ENCODE peak calls at places on chromosomes 6 and 20, in nine cellular contexts. F, P, Q, K, N, J, M, H and Z are unnamed samples.
A peak's percentile ranks its signal among the peaks of the same experiment; 100 is the strongest.

GRCh38 chr20:50224553-50225255 is 34.1 kb downstream of the CEBPB start:
- DNase-seq in J (peak; percentile 42), H (no peak), Q (no peak), N (peak; percentile 68), M (no peak), K (no peak), F (peak; percentile 35), P (no peak), Z (peak; percentile 86)

GRCh38 chr6:30818426-30818841 is 65.9 kb upstream of the DDR1 start:
- DNase-seq in M (no peak), N (no peak), Q (no peak), H (no peak), K (no peak), F (no peak), P (peak; percentile 69), J (no peak), Z (no peak)

GRCh38 chr20:35305682-35306556 is 13.7 kb upstream of the FAM83C start:
- DNase-seq in K (no peak), F (peak; percentile 69), N (no peak), Q (no peak), J (peak; percentile 60), H (no peak), M (peak; percentile 92), P (peak; percentile 95), Z (no peak)

GRCh38 chr6:140062042-140063041 is 687.9 kb upstream of the CITED2 start:
- DNase-seq in F (no peak), N (peak; percentile 62), H (no peak), J (peak; percentile 26), M (no peak), P (peak; percentile 28), K (no peak), Q (peak; percentile 10), Z (peak; percentile 57)

GRCh38 chr6:78363688-78364087 is 503.7 kb upstream of the IRAK1BP1 start:
- DNase-seq in F (no peak), H (no peak), Q (peak; percentile 28), J (no peak), K (no peak), P (no peak), M (no peak), N (no peak), Z (no peak)

GRCh38 chr6:83536034-83536646 is 23.8 kb downstream of the PRSS35 start:
- DNase-seq in H (no peak), P (peak; percentile 52), N (peak; percentile 43), F (peak; percentile 46), J (peak; percentile 58), Q (no peak), K (peak; percentile 84), M (peak; percentile 29), Z (peak; percentile 57)

GRCh38 chr6:1608976-1609661 is 596 bp upstream of the FOXC1 start:
- DNase-seq in Q (peak; percentile 85), P (no peak), M (no peak), J (no peak), H (peak; percentile 83), F (no peak), K (no peak), N (peak; percentile 17), Z (peak; percentile 58)

GRCh38 chr6:36432151-36432633 is 10.5 kb downstream of the PXT1 start:
- DNase-seq in F (no peak), N (no peak), K (no peak), H (no peak), Q (no peak), P (no peak), M (no peak), J (no peak), Z (no peak)

GRCh38 chr6:45420083-45420908 is 42.6 kb upstream of the SUPT3H start:
- DNase-seq in J (no peak), H (peak; percentile 53), F (no peak), Q (peak; percentile 19), P (no peak), N (no peak), M (no peak), K (no peak), Z (peak; percentile 26)

GRCh38 chr6:44342052-44342451 is 398 bp upstream of the SPATS1 start:
- DNase-seq in N (no peak), J (no peak), P (no peak), F (peak; percentile 44), Q (peak; percentile 71), M (no peak), K (no peak), H (no peak), Z (peak; percentile 39)

GRCh38 chr6:158629376-158630221 is 14.9 kb downstream of the DYNLT1 start:
- DNase-seq in P (no peak), Q (no peak), M (peak; percentile 71), N (no peak), J (peak; percentile 39), K (peak; percentile 60), F (no peak), H (no peak), Z (no peak)

GRCh38 chr20:57717797-57718196 is 8.0 kb upstream of the PMEPA1 start:
- DNase-seq in N (no peak), M (no peak), F (no peak), P (peak; percentile 86), H (no peak), K (no peak), Q (no peak), J (no peak), Z (no peak)

GRCh38 chr6:113047932-113048331 is 700.8 kb downstream of the RFPL4B start:
- DNase-seq in K (no peak), H (no peak), Q (no peak), M (no peak), F (no peak), J (no peak), P (no peak), N (no peak), Z (no peak)
- H3K4me3 ChIP-seq in K (no peak overlapping the region), H (no peak overlapping the region), Q (no peak overlapping the region), M (no peak overlapping the region), F (no peak overlapping the region), J (no peak overlapping the region), P (no peak overlapping the region), N (no peak overlapping the region), Z (no peak overlapping the region)

GRCh38 chr20:4509825-4510522 is 211.7 kb upstream of the PRND start:
- DNase-seq in H (no peak), F (no peak), Q (no peak), N (no peak), P (peak; percentile 12), J (no peak), K (no peak), M (no peak), Z (no peak)

GRCh38 chr20:4504814-4505213 is 216.9 kb upstream of the PRND start:
- DNase-seq in P (no peak), F (no peak), K (no peak), J (no peak), M (no peak), Q (no peak), H (no peak), N (no peak), Z (no peak)

GRCh38 chr20:4511776-4512175 is 209.9 kb upstream of the PRND start:
- DNase-seq in Q (no peak), H (no peak), J (no peak), K (no peak), M (no peak), N (no peak), P (no peak), F (no peak), Z (no peak)

GRCh38 chr20:4508773-4509172 is 212.9 kb upstream of the PRND start:
- DNase-seq in H (no peak), F (no peak), K (no peak), N (no peak), J (no peak), M (no peak), P (no peak), Q (no peak), Z (no peak)

DNA sequence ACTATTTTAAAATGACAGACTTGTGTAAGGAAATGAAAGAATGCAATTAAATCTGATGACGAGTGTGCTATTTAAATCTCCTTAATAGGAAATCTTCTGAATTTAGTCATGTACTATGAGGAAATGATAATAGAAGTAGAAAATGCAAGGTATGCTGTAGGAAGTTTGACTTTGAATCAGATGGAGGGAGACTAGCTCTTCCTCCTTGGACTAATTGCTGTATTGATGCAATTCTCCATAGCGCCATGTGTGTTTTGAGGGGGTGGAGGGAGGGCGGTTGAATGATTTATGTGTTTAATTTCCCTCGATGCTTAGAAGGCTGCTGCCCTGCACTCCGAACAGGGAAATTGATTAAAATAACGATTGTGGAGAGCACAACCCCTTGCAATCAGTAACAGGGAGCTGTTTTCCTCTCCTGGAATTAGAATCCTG is 214.4 kb upstream of the PRND start:
- DNase-seq in N (no peak), P (peak; percentile 46), J (no peak), F (no peak), H (no peak), Q (no peak), K (no peak), M (no peak), Z (no peak)
- TF ChIP-seq EP300 in N (no peak), P (no peak), J (no peak), F (no peak), H (no peak), Q (no peak), K (no peak), M (no peak), Z (no peak)

GRCh38 chr20:38072885-38073284 is 39.3 kb downstream of the RPRD1B start:
- DNase-seq in J (no peak), Q (no peak), H (no peak), M (no peak), F (no peak), K (no peak), P (no peak), N (no peak), Z (no peak)

GRCh38 chr20:38073307-38074010 is 39.9 kb downstream of the RPRD1B start:
- DNase-seq in J (peak; percentile 28), M (peak; percentile 76), Q (peak; percentile 52), F (peak; percentile 62), N (no peak), K (peak; percentile 66), P (peak; percentile 22), H (no peak), Z (peak; percentile 55)

GRCh38 chr20:38079353-38079752 is 45.8 kb downstream of the RPRD1B start:
- DNase-seq in J (no peak), K (no peak), P (no peak), H (no peak), F (no peak), M (no peak), Q (no peak), N (no peak), Z (no peak)

GRCh38 chr20:38075161-38075998 is 41.8 kb downstream of the RPRD1B start:
- DNase-seq in F (no peak), P (no peak), N (no peak), Q (no peak), K (no peak), H (no peak), J (no peak), M (peak; percentile 71), Z (no peak)

DNA sequence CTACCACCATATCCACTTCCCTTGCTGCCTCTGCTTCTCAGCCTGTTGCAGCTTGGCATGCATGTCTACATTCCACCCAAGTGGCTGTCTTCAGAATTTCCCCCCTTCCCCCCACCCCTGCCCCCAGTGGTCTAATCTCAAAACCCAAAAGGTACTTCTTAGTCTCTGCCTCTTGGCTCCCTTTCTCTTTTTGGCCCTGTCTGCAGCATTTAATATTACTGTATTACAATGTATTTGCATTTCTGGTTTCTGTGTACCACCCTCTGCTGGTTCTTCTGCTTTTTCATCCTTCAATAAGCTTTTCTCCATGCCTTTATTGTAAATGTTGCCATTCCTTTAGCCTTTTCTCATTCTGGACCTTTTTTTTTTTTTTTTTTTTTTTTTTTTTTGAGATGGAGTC is 43.0 kb downstream of the RPRD1B start:
- DNase-seq in F (no peak), N (no peak), Q (no peak), J (no peak), H (no peak), M (no peak), P (no peak), K (no peak), Z (no peak)
- H3K4me3 ChIP-seq in F (no peak overlapping the region), N (no peak overlapping the region), Q (no peak overlapping the region), J (no peak overlapping the region), H (no peak overlapping the region), M (no peak overlapping the region), P (no peak overlapping the region), K (no peak overlapping the region), Z (no peak overlapping the region)

GRCh38 chr6:17125407-17125806 is 23.6 kb downstream of the STMND1 start:
- DNase-seq in H (no peak), Q (no peak), N (no peak), J (no peak), K (no peak), P (no peak), M (no peak), F (no peak), Z (no peak)
- TF ChIP-seq EP300 in H (no peak), Q (no peak), N (no peak), J (no peak), K (no peak), P (no peak), M (no peak), F (no peak), Z (no peak)